ENCODE peak calls at places on chromosomes 6 and 20, in eight cellular contexts. T, J, Q, E, S, Z, C and N are unnamed samples.

GRCh38 chr6:91824346-91824745 is 1237.5 kb upstream of the MAP3K7 start:
- DNase-seq in T (no peak), J (no peak), Q (no peak), E (no peak), S (no peak), Z (no peak), C (no peak), N (no peak)

GRCh38 chr6:44193307-44193910 is 23.3 kb upstream of the MYMX start:
- DNase-seq in T (no peak), J (no peak), Q (no peak), E (no peak), S (no peak), Z (no peak), C (no peak), N (no peak)

GRCh38 chr6:125258651-125259353 is 43.0 kb downstream of the HDDC2 start:
- DNase-seq in T (no peak), J (no peak), Q (no peak), E (no peak), S (no peak), Z (no peak), C (no peak), N (no peak)

GRCh38 chr6:166591961-166592520 is 5.6 kb upstream of the RAMACL start:
- DNase-seq in T (no peak), J (no peak), Q (no peak), E (no peak), S (no peak), Z (no peak), C (no peak), N (no peak)

GRCh38 chr6:143962644-143962929 is 45.5 kb downstream of the PLAGL1 start:
- DNase-seq in T (peak), J (no peak), Q (peak), E (peak), S (peak), Z (no peak), C (peak), N (no peak)

GRCh38 chr20:46715292-46715756 is 5.9 kb downstream of the SLC2A10 start:
- DNase-seq in T (no peak), J (no peak), Q (peak), E (peak), S (peak), Z (peak), C (peak), N (no peak)

GRCh38 chr6:111845441-111845871 is 27.8 kb downstream of the FYN start:
- DNase-seq in T (no peak), J (no peak), Q (peak), E (no peak), S (no peak), Z (no peak), C (no peak), N (no peak)

GRCh38 chr6:125300992-125301434 is 754 bp downstream of the HDDC2 start:
- DNase-seq in T (no peak), J (no peak), Q (peak), E (no peak), S (peak), Z (no peak), C (no peak), N (no peak)

GRCh38 chr6:1153696-1154245 is 158.1 kb upstream of the FOXQ1 start:
- DNase-seq in T (no peak), J (no peak), Q (no peak), E (no peak), S (no peak), Z (no peak), C (no peak), N (no peak)

GRCh38 chr6:148509152-148509571 is 166.5 kb downstream of the SASH1 start:
- DNase-seq in T (no peak), J (no peak), Q (no peak), E (no peak), S (peak), Z (no peak), C (no peak), N (no peak)

GRCh38 chr6:5617179-5617578 is 355.9 kb downstream of the FARS2 start:
- DNase-seq in T (no peak), J (no peak), Q (no peak), E (no peak), S (no peak), Z (no peak), C (no peak), N (no peak)

GRCh38 chr20:33880396-33880795 is 69.2 kb downstream of the CHMP4B start:
- DNase-seq in T (no peak), J (no peak), Q (no peak), E (no peak), S (no peak), Z (no peak), C (no peak), N (no peak)

GRCh38 chr6:19309661-19310060 is 527.5 kb upstream of the ID4 start:
- DNase-seq in T (no peak), J (no peak), Q (no peak), E (no peak), S (no peak), Z (no peak), C (no peak), N (no peak)

GRCh38 chr6:81750660-81751387 is 1.7 kb downstream of the TENT5A start:
- DNase-seq in T (no peak), J (no peak), Q (no peak), E (no peak), S (no peak), Z (no peak), C (no peak), N (no peak)

GRCh38 chr20:58470336-58470978 is 44.7 kb downstream of the APCDD1L start:
- DNase-seq in T (no peak), J (no peak), Q (no peak), E (no peak), S (no peak), Z (no peak), C (no peak), N (no peak)

GRCh38 chr20:32680544-32681174 is 6.9 kb upstream of the C20orf203 start:
- DNase-seq in T (no peak), J (no peak), Q (no peak), E (no peak), S (no peak), Z (no peak), C (no peak), N (no peak)

GRCh38 chr6:1911476-1911875 is 301.8 kb downstream of the FOXC1 start:
- DNase-seq in T (no peak), J (no peak), Q (no peak), E (no peak), S (no peak), Z (no peak), C (no peak), N (no peak)

GRCh38 chr20:40262219-40262618 is 426.8 kb downstream of the MAFB start:
- DNase-seq in T (no peak), J (no peak), Q (no peak), E (no peak), S (no peak), Z (no peak), C (no peak), N (no peak)

GRCh38 chr6:53294095-53294494 is 54.7 kb downstream of the ELOVL5 start:
- DNase-seq in T (no peak), J (peak), Q (no peak), E (peak), S (no peak), Z (no peak), C (no peak), N (no peak)

GRCh38 chr6:154500769-154501171 is 9.7 kb downstream of the CNKSR3 start:
- DNase-seq in T (no peak), J (no peak), Q (peak), E (no peak), S (no peak), Z (no peak), C (no peak), N (no peak)

GRCh38 chr6:42520786-42521607 is 42.8 kb upstream of the UBR2 start:
- DNase-seq in T (no peak), J (no peak), Q (no peak), E (no peak), S (peak), Z (no peak), C (no peak), N (no peak)

GRCh38 chr6:157106487-157106886 is 216.8 kb downstream of the TMEM242 start:
- DNase-seq in T (no peak), J (no peak), Q (no peak), E (no peak), S (peak), Z (no peak), C (no peak), N (peak)

GRCh38 chr6:112911949-112912348 is 564.8 kb downstream of the RFPL4B start:
- DNase-seq in T (no peak), J (no peak), Q (no peak), E (no peak), S (peak), Z (no peak), C (peak), N (no peak)

GRCh38 chr6:167661456-167662103 is 165.1 kb upstream of the AFDN start:
- DNase-seq in T (no peak), J (no peak), Q (peak), E (no peak), S (no peak), Z (no peak), C (no peak), N (no peak)

GRCh38 chr6:138115191-138115590 is 8.0 kb upstream of the PERP start:
- DNase-seq in T (no peak), J (no peak), Q (no peak), E (no peak), S (no peak), Z (no peak), C (no peak), N (no peak)

GRCh38 chr6:53635322-53635721 is 30.2 kb downstream of the KLHL31 start:
- DNase-seq in T (no peak), J (no peak), Q (no peak), E (no peak), S (no peak), Z (no peak), C (no peak), N (no peak)

GRCh38 chr20:57435498-57436222 is 44.5 kb downstream of the RBM38 start:
- DNase-seq in T (no peak), J (peak), Q (no peak), E (no peak), S (no peak), Z (peak), C (no peak), N (no peak)

GRCh38 chr6:40753939-40754448 is 166.8 kb upstream of the LRFN2 start:
- DNase-seq in T (no peak), J (no peak), Q (no peak), E (no peak), S (no peak), Z (no peak), C (no peak), N (no peak)

GRCh38 chr6:156943167-156943566 is 166.0 kb downstream of the ARID1B start:
- DNase-seq in T (peak), J (no peak), Q (no peak), E (no peak), S (peak), Z (no peak), C (peak), N (no peak)

GRCh38 chr6:18493421-18493891 is 106.3 kb downstream of the RNF144B start:
- DNase-seq in T (no peak), J (no peak), Q (no peak), E (no peak), S (no peak), Z (peak), C (no peak), N (no peak)

GRCh38 chr20:61904456-61904855 is 161.2 kb downstream of the TAF4 start:
- DNase-seq in T (no peak), J (no peak), Q (no peak), E (no peak), S (no peak), Z (no peak), C (no peak), N (no peak)

GRCh38 chr6:53879608-53880007 is 84.8 kb downstream of the LRRC1 start:
- DNase-seq in T (no peak), J (no peak), Q (no peak), E (no peak), S (peak), Z (no peak), C (no peak), N (no peak)

GRCh38 chr20:2708073-2708415 is 15.5 kb downstream of the EBF4 start:
- DNase-seq in T (no peak), J (peak), Q (no peak), E (no peak), S (no peak), Z (no peak), C (no peak), N (no peak)

GRCh38 chr6:79762370-79762769 is 131.2 kb downstream of the SH3BGRL2 start:
- DNase-seq in T (no peak), J (no peak), Q (no peak), E (no peak), S (peak), Z (no peak), C (no peak), N (no peak)